ENCODE peak calls at places on chromosomes 2 and 18, in four cellular contexts. Q is mesendoderm, W is HCT116, D is aorta. V is an unnamed sample.

GRCh38 chr18:8701546-8702118 is 3.7 kb upstream of the MTCL1 start:
- DNase-seq in Q (no peak), W (no peak), D (no peak), V (no peak)

GRCh38 chr2:36672199-36672598 is 24.3 kb upstream of the VIT start:
- DNase-seq in Q (peak; percentile 53), W (peak; percentile 32), D (no peak), V (peak; percentile 53)

GRCh38 chr2:133755515-133756311 is 187.4 kb upstream of the NCKAP5 start:
- DNase-seq in Q (no peak), W (no peak), D (no peak), V (no peak)

GRCh38 chr2:128442053-128442751 is 123.5 kb upstream of the HS6ST1 start:
- DNase-seq in Q (peak; percentile 46), W (no peak), D (peak; percentile 71), V (no peak)

GRCh38 chr2:102313025-102313424 is 1.7 kb downstream of the IL1RL1 start:
- DNase-seq in Q (peak; percentile 11), W (no peak), D (no peak), V (peak; percentile 54)

GRCh38 chr2:122077771-122078170 is 322.3 kb downstream of the TSN start:
- DNase-seq in Q (no peak), W (no peak), D (no peak), V (no peak)

GRCh38 chr2:27212626-27213471 is 781 bp upstream of the SLC5A6 start:
- DNase-seq in Q (no peak), W (no peak), D (no peak), V (no peak)

GRCh38 chr2:74261204-74261864 is 62.9 kb downstream of the MTHFD2 start:
- DNase-seq in Q (peak; percentile 93), W (peak; percentile 31), D (peak; percentile 59), V (peak; percentile 72)

GRCh38 chr18:24633121-24633520 is 172.7 kb downstream of the HRH4 start:
- DNase-seq in Q (no peak), W (no peak), D (no peak), V (no peak)

GRCh38 chr18:78949216-78949615 is 30.4 kb upstream of the SALL3 start:
- DNase-seq in Q (no peak), W (no peak), D (no peak), V (no peak)

GRCh38 chr2:112714836-112715631 is 5.8 kb upstream of the NT5DC4 start:
- DNase-seq in Q (no peak), W (peak; percentile 55), D (no peak), V (peak; percentile 68)

GRCh38 chr18:80181642-80182461 is 65.5 kb downstream of the PARD6G start:
- DNase-seq in Q (no peak), W (no peak), D (no peak), V (no peak)

GRCh38 chr2:139805378-139805777 is 1025.2 kb upstream of the NXPH2 start:
- DNase-seq in Q (no peak), W (no peak), D (no peak), V (no peak)

GRCh38 chr2:203352604-203353255 is 24.5 kb downstream of the ABI2 start:
- DNase-seq in Q (no peak), W (no peak), D (no peak), V (no peak)

GRCh38 chr2:158130832-158131473 is 29.3 kb downstream of the UPP2 start:
- DNase-seq in Q (no peak), W (no peak), D (no peak), V (no peak)

GRCh38 chr2:157267476-157267875 is 10.0 kb downstream of the GALNT5 start:
- DNase-seq in Q (no peak), W (no peak), D (no peak), V (no peak)

GRCh38 chr2:226611944-226612318 is 187.7 kb downstream of the IRS1 start:
- DNase-seq in Q (no peak), W (peak; percentile 94), D (no peak), V (no peak)

GRCh38 chr2:98912221-98912851 is 23.7 kb downstream of the CRACDL start:
- DNase-seq in Q (no peak), W (peak; percentile 29), D (peak; percentile 76), V (no peak)

GRCh38 chr2:134138115-134138514 is 115.8 kb upstream of the MGAT5 start:
- DNase-seq in Q (no peak), W (no peak), D (no peak), V (no peak)

GRCh38 chr2:172921538-172922236 is 154.0 kb upstream of the MAP3K20 start:
- DNase-seq in Q (peak; percentile 52), W (no peak), D (no peak), V (peak; percentile 48)

GRCh38 chr2:137185378-137186078 is 420.2 kb downstream of the THSD7B start:
- DNase-seq in Q (no peak), W (no peak), D (no peak), V (no peak)

GRCh38 chr18:42185486-42185885 is 230.5 kb downstream of the PIK3C3 start:
- DNase-seq in Q (no peak), W (no peak), D (no peak), V (no peak)

GRCh38 chr2:127157651-127158460 is 50.9 kb upstream of the BIN1 start:
- DNase-seq in Q (peak; percentile 90), W (no peak), D (no peak), V (no peak)

GRCh38 chr18:26963292-26963691 is 97.8 kb upstream of the AQP4 start:
- DNase-seq in Q (peak; percentile 8), W (no peak), D (no peak), V (no peak)

GRCh38 chr18:33812186-33812585 is 234.2 kb downstream of the ASXL3 start:
- DNase-seq in Q (no peak), W (no peak), D (no peak), V (no peak)

GRCh38 chr18:3060667-3061580 is 48.0 kb upstream of the LPIN2 start:
- DNase-seq in Q (no peak), W (no peak), D (no peak), V (no peak)

GRCh38 chr18:39951321-39951720 is 2003.7 kb upstream of the PIK3C3 start:
- DNase-seq in Q (no peak), W (no peak), D (no peak), V (no peak)

DNA sequence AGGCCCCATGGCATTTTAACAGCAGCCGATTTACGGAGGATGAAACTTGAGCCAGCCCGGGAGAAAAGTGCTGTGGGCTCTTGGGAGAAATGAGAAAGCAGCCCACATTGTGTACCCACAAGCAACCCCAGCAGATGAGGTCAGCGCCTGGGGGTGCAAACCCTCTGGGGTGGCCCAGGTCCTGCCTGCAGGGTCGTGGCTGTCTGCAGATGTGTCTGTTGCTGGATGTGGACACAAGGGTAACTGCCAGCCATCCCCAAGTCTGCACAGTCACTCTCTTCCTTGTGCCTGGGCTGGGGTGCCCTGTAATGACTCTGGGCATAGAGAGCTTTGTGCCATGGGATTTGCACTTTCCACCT is 170.8 kb downstream of the PRKCE start:
- DNase-seq in Q (no peak), W (no peak), D (no peak), V (no peak)
- H3K4me1 ChIP-seq in Q (no peaks in the 10 kb centered on the region), W (peaks cover 14% of the 10 kb centered on the region), D (no peaks in the 10 kb centered on the region), V (peaks cover 35% of the 10 kb centered on the region)

GRCh38 chr18:54521846-54522245 is 69.2 kb upstream of the DYNAP start:
- DNase-seq in Q (no peak), W (no peak), D (no peak), V (no peak)
- H3K4me1 ChIP-seq in Q (no peaks in the 10 kb centered on the region), W (no peaks in the 10 kb centered on the region), D (no peaks in the 10 kb centered on the region), V (no peaks in the 10 kb centered on the region)

DNA sequence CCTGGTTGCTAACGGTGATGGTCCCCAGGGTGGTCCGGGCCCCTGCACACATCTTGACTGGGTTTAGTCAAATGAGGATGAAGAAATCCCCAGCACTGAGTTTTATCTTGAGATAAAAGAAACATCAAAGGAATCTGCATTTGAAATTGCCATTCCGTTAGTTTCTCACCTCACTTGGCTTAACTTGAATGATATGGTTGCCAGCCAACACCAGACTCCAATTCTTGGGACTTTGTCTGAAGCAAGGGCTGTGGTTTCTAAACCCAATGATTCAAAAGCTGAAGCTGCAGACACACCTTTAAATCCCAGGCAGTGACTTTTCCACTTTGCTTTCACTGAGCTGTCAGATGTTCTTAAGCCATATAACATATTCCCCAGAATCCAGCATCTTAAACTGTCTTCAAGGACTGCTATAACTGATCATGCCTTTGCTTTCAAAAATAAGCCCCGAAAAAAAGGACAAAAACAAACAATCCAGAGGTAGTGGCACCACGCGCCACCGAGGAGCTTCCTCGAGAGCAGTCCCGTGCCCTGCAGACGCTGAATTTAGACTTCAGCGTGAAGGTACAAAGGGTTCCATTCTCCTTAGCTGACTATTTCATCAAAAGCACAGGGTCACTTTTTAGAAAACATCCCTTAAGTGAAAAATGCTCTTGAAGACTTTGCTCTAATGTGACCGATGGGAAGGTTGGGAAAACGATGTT is 189.3 kb downstream of the HDAC4 start:
- DNase-seq in Q (peak; percentile 67), W (no peak), D (no peak), V (no peak)
- H3K4me1 ChIP-seq in Q (peaks cover 20% of the 10 kb centered on the region), W (peaks cover 3% of the 10 kb centered on the region), D (no peaks in the 10 kb centered on the region), V (no peaks in the 10 kb centered on the region)

DNA sequence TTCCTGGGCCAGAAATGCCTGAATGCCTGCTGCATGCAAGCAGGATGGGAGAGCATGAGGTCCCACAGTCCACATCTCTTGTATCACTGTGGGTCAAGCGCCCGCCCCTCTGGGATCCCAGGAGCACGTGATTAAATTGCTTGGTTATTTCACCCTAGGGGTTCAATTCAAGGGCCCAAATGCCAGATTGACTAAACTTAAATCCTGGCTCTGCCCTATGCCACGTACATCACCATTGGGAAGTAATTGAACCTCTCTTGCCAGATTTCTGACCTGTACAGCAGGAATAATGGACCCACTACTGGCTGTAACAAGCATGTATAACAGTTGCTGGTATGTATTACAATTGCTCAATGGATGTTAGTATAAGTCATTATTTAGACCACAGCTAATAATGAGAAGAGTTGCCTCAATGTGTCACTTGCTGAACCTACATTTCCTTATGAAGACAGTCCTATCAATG is 19.9 kb downstream of the FHL2 start:
- DNase-seq in Q (no peak), W (no peak), D (no peak), V (no peak)
- H3K4me1 ChIP-seq in Q (no peaks in the 10 kb centered on the region), W (no peaks in the 10 kb centered on the region), D (no peaks in the 10 kb centered on the region), V (peaks cover 41% of the 10 kb centered on the region)

DNA sequence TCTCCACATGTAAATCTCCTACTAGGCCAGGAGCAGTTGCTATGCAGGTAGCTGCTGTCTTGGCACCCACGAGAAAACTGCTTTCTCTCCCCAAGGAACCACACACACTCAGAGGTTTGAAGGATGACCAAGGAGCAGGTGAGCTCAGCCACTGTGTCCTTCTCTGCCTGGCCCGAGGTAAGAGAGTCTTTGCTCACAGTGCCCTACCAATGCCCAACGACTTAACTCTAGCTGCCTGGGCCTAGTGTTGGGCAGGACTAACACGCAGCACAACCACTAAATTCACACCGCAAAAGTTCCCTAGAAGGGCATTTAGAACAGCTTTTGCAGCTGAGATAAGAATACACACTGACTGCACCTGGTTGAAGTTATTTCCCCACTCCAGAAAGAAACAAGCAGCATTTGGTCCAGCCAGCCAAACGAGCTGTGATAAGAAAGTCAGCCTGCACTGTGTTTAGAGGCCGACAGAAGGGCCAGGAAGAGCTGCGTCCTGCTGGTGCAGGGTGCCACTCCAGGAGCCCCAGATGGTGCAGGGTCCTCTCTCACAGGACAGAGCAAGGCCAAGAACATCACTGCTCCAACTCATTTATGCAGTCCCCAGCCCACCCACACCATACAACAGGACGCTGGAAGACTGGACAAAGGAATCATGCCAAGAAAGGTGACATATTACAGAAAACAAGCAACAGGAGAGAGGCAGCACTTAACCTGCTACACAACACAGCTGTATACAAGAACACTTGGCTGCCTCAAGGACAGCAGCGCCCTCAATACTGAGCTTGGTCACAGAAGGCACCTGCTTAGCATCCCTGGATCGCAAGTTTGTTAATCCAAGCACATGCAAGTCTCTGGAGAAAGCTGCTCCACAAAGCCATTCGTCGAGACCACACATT is 12.5 kb downstream of the HDLBP start:
- DNase-seq in Q (no peak), W (no peak), D (no peak), V (no peak)
- H3K4me1 ChIP-seq in Q (no peaks in the 10 kb centered on the region), W (no peaks in the 10 kb centered on the region), D (no peaks in the 10 kb centered on the region), V (no peaks in the 10 kb centered on the region)

GRCh38 chr2:28737655-28738054 is 14.0 kb upstream of the PPP1CB start:
- DNase-seq in Q (no peak), W (no peak), D (no peak), V (no peak)
- H3K4me1 ChIP-seq in Q (no peaks in the 10 kb centered on the region), W (peaks cover 10% of the 10 kb centered on the region), D (no peaks in the 10 kb centered on the region), V (peaks cover 8% of the 10 kb centered on the region)

GRCh38 chr2:42959148-42959992 is 167.0 kb upstream of the HAAO start:
- DNase-seq in Q (no peak), W (no peak), D (peak; percentile 79), V (peak; percentile 68)
- H3K4me1 ChIP-seq in Q (peaks cover 9% of the 10 kb centered on the region), W (no peaks in the 10 kb centered on the region), D (peaks cover 3% of the 10 kb centered on the region), V (peaks cover 64% of the 10 kb centered on the region)